ENCODE peak calls at places on chromosome 18, in nine cellular contexts. I, S, M, Z, Y, B, F, V and G are unnamed samples.

GRCh38 chr18:75141734-75142133 is 67.2 kb downstream of the PTGR3 start:
- DNase-seq in I (no peak), S (no peak), M (no peak), Z (no peak), Y (peak), B (no peak), F (no peak), V (no peak), G (no peak)

GRCh38 chr18:72104851-72105250 is 439.3 kb downstream of the CBLN2 start:
- DNase-seq in I (no peak), S (no peak), M (no peak), Z (no peak), Y (no peak), B (no peak), F (no peak), V (no peak), G (no peak)

GRCh38 chr18:50820901-50821520 is 1.2 kb upstream of the MRO start:
- DNase-seq in I (no peak), S (no peak), M (no peak), Z (no peak), Y (no peak), B (no peak), F (no peak), V (no peak), G (no peak)

GRCh38 chr18:9701604-9702324 is 6.3 kb upstream of the RAB31 start:
- DNase-seq in I (no peak), S (no peak), M (no peak), Z (no peak), Y (no peak), B (no peak), F (no peak), V (no peak), G (no peak)

GRCh38 chr18:46718501-46719341 is 38.1 kb downstream of the ST8SIA5 start:
- DNase-seq in I (no peak), S (no peak), M (peak), Z (no peak), Y (no peak), B (no peak), F (no peak), V (peak), G (peak)

GRCh38 chr18:63150942-63151421 is 168.6 kb downstream of the BCL2 start:
- DNase-seq in I (no peak), S (no peak), M (no peak), Z (no peak), Y (no peak), B (no peak), F (no peak), V (no peak), G (no peak)

GRCh38 chr18:48902023-48902855 is 48.5 kb downstream of the SMAD7 start:
- DNase-seq in I (peak), S (peak), M (peak), Z (peak), Y (no peak), B (peak), F (peak), V (peak), G (peak)

GRCh38 chr18:55165399-55166125 is 206.3 kb upstream of the CCDC68 start:
- DNase-seq in I (no peak), S (no peak), M (no peak), Z (no peak), Y (no peak), B (no peak), F (no peak), V (no peak), G (no peak)

GRCh38 chr18:49560277-49561126 is 1.4 kb upstream of the LIPG start:
- DNase-seq in I (no peak), S (peak), M (no peak), Z (no peak), Y (no peak), B (no peak), F (no peak), V (no peak), G (peak)

GRCh38 chr18:5868218-5868904 is 27.0 kb downstream of the TMEM200C start:
- DNase-seq in I (peak), S (peak), M (peak), Z (peak), Y (peak), B (peak), F (peak), V (peak), G (peak)

GRCh38 chr18:23131693-23132319 is 3.5 kb upstream of the CABLES1 start:
- DNase-seq in I (no peak), S (no peak), M (peak), Z (peak), Y (peak), B (peak), F (peak), V (peak), G (peak)

GRCh38 chr18:3192286-3192685 is 27.5 kb downstream of the MYOM1 start:
- DNase-seq in I (no peak), S (no peak), M (no peak), Z (no peak), Y (no peak), B (no peak), F (no peak), V (no peak), G (no peak)

GRCh38 chr18:65769653-65770052 is 18.8 kb downstream of the CDH7 start:
- DNase-seq in I (no peak), S (no peak), M (no peak), Z (no peak), Y (no peak), B (no peak), F (no peak), V (no peak), G (no peak)

GRCh38 chr18:21306368-21306767 is 64.3 kb downstream of the GREB1L start:
- DNase-seq in I (no peak), S (no peak), M (no peak), Z (no peak), Y (no peak), B (no peak), F (no peak), V (no peak), G (no peak)

GRCh38 chr18:29749699-29750098 is 1292.8 kb downstream of the DSC3 start:
- DNase-seq in I (no peak), S (no peak), M (peak), Z (no peak), Y (no peak), B (no peak), F (no peak), V (peak), G (no peak)

GRCh38 chr18:64100136-64100922 is 48.6 kb downstream of the LINC00305 start:
- DNase-seq in I (no peak), S (no peak), M (no peak), Z (no peak), Y (no peak), B (no peak), F (no peak), V (no peak), G (no peak)

GRCh38 chr18:51196116-51196810 is 1.2 kb downstream of the MEX3C start:
- DNase-seq in I (peak), S (peak), M (peak), Z (peak), Y (peak), B (peak), F (peak), V (no peak), G (peak)

GRCh38 chr18:34959211-34959829 is 81.9 kb upstream of the MAPRE2 start:
- DNase-seq in I (no peak), S (no peak), M (no peak), Z (no peak), Y (no peak), B (no peak), F (no peak), V (no peak), G (no peak)

GRCh38 chr18:49565656-49566055 is 3.8 kb downstream of the LIPG start:
- DNase-seq in I (no peak), S (peak), M (no peak), Z (peak), Y (peak), B (peak), F (peak), V (peak), G (peak)

GRCh38 chr18:67200665-67201064 is 315.9 kb downstream of the DSEL start:
- DNase-seq in I (no peak), S (no peak), M (no peak), Z (no peak), Y (no peak), B (no peak), F (no peak), V (no peak), G (no peak)

GRCh38 chr18:68662779-68663178 is 52.1 kb downstream of the TMX3 start:
- DNase-seq in I (no peak), S (no peak), M (peak), Z (no peak), Y (no peak), B (no peak), F (no peak), V (peak), G (peak)

GRCh38 chr18:8724452-8724851 is 19.1 kb downstream of the MTCL1 start:
- DNase-seq in I (no peak), S (no peak), M (no peak), Z (no peak), Y (no peak), B (no peak), F (no peak), V (no peak), G (no peak)

GRCh38 chr18:961644-962355 is 57.1 kb downstream of the ADCYAP1 start:
- DNase-seq in I (no peak), S (no peak), M (peak), Z (peak), Y (peak), B (peak), F (no peak), V (peak), G (peak)

GRCh38 chr18:79394438-79395307 is 1.1 kb upstream of the NFATC1 start:
- DNase-seq in I (no peak), S (no peak), M (peak), Z (peak), Y (peak), B (no peak), F (peak), V (peak), G (peak)

GRCh38 chr18:51153659-51154371 is 43.7 kb downstream of the MEX3C start:
- DNase-seq in I (no peak), S (no peak), M (no peak), Z (no peak), Y (no peak), B (no peak), F (no peak), V (no peak), G (no peak)

GRCh38 chr18:43279015-43279758 is 1.9 kb upstream of the SYT4 start:
- DNase-seq in I (no peak), S (no peak), M (peak), Z (no peak), Y (peak), B (no peak), F (no peak), V (peak), G (peak)

GRCh38 chr18:26429535-26429934 is 118.8 kb downstream of the KCTD1 start:
- DNase-seq in I (no peak), S (no peak), M (peak), Z (no peak), Y (peak), B (peak), F (no peak), V (peak), G (peak)

GRCh38 chr18:32714571-32715148 is 58.2 kb downstream of the KLHL14 start:
- DNase-seq in I (no peak), S (no peak), M (peak), Z (peak), Y (peak), B (peak), F (no peak), V (peak), G (peak)

GRCh38 chr18:6021341-6022088 is 126.2 kb upstream of the TMEM200C start:
- DNase-seq in I (no peak), S (no peak), M (no peak), Z (no peak), Y (no peak), B (no peak), F (no peak), V (no peak), G (no peak)

GRCh38 chr18:69002233-69002632 is 204.4 kb downstream of the CCDC102B start:
- DNase-seq in I (no peak), S (no peak), M (peak), Z (no peak), Y (no peak), B (no peak), F (no peak), V (no peak), G (no peak)

GRCh38 chr18:8938817-8939216 is 163.7 kb upstream of the NDUFV2 start:
- DNase-seq in I (no peak), S (no peak), M (no peak), Z (no peak), Y (no peak), B (no peak), F (no peak), V (no peak), G (no peak)

GRCh38 chr18:55328301-55328700 is 259.7 kb downstream of the TCF4 start:
- DNase-seq in I (no peak), S (no peak), M (peak), Z (peak), Y (no peak), B (no peak), F (no peak), V (peak), G (peak)

GRCh38 chr18:59402432-59403090 is 43.5 kb upstream of the LMAN1 start:
- DNase-seq in I (peak), S (peak), M (peak), Z (peak), Y (peak), B (peak), F (peak), V (peak), G (peak)

GRCh38 chr18:33812186-33812585 is 234.2 kb downstream of the ASXL3 start:
- DNase-seq in I (no peak), S (no peak), M (no peak), Z (no peak), Y (no peak), B (no peak), F (no peak), V (no peak), G (no peak)

GRCh38 chr18:59990121-59990818 is 90.5 kb downstream of the PMAIP1 start:
- DNase-seq in I (no peak), S (no peak), M (no peak), Z (no peak), Y (no peak), B (no peak), F (no peak), V (peak), G (no peak)

GRCh38 chr18:58937204-58937603 is 72.5 kb downstream of the ZNF532 start:
- DNase-seq in I (no peak), S (no peak), M (peak), Z (no peak), Y (no peak), B (no peak), F (no peak), V (peak), G (peak)

GRCh38 chr18:45566025-45566740 is 49.1 kb upstream of the SLC14A2 start:
- DNase-seq in I (no peak), S (no peak), M (peak), Z (peak), Y (no peak), B (peak), F (peak), V (peak), G (peak)
- H3K4me3 ChIP-seq in I (no peak), S (no peak), M (peak), Z (no peak), Y (no peak), B (no peak), F (no peak), V (no peak), G (no peak)

DNA sequence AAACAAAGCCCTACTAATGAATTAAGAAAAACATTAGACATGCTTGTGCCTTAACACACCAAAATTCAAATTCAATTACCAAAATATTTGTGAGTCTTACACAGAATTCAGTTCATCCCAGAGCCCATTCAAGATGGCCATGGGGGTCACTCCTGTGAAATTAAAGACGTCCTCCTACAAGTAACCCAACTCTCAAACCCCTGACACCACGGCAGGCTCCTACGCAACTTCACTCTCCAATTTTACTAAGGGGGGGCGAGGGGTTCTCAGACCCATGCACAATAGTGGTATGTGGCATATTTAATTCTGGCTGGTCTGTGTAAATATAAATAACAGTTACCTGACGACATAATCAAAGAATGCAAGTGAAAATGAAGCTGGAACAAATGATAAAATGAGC is 5.0 kb downstream of the ZNF516 start:
- DNase-seq in I (no peak), S (no peak), M (no peak), Z (no peak), Y (no peak), B (no peak), F (no peak), V (no peak), G (no peak)
- H3K4me3 ChIP-seq in I (peak), S (no peak), M (peak), Z (peak), Y (peak), B (no peak), F (peak), V (peak), G (peak)

GRCh38 chr18:70047931-70048603 is 100.4 kb upstream of the CD226 start:
- DNase-seq in I (no peak), S (no peak), M (peak), Z (no peak), Y (no peak), B (no peak), F (no peak), V (peak), G (peak)
- H3K4me3 ChIP-seq in I (no peak), S (no peak), M (peak), Z (no peak), Y (no peak), B (no peak), F (no peak), V (no peak), G (no peak)

GRCh38 chr18:13265901-13266207 is 47.3 kb downstream of the LDLRAD4 start:
- DNase-seq in I (no peak), S (no peak), M (peak), Z (no peak), Y (no peak), B (no peak), F (no peak), V (no peak), G (no peak)
- H3K4me3 ChIP-seq in I (no peak), S (no peak), M (no peak), Z (no peak), Y (no peak), B (no peak), F (no peak), V (no peak), G (no peak)

GRCh38 chr18:11657152-11657551 is 31.9 kb upstream of the GNAL start:
- DNase-seq in I (no peak), S (no peak), M (no peak), Z (no peak), Y (no peak), B (no peak), F (no peak), V (no peak), G (no peak)

GRCh38 chr18:11655605-11655932 is 33.5 kb upstream of the GNAL start:
- DNase-seq in I (no peak), S (no peak), M (no peak), Z (no peak), Y (no peak), B (no peak), F (no peak), V (no peak), G (no peak)

GRCh38 chr18:11653521-11653920 is 35.5 kb upstream of the GNAL start:
- DNase-seq in I (no peak), S (no peak), M (no peak), Z (no peak), Y (no peak), B (no peak), F (no peak), V (no peak), G (no peak)

GRCh38 chr18:11657554-11657953 is 31.5 kb upstream of the GNAL start:
- DNase-seq in I (no peak), S (no peak), M (no peak), Z (no peak), Y (no peak), B (no peak), F (no peak), V (no peak), G (no peak)

DNA sequence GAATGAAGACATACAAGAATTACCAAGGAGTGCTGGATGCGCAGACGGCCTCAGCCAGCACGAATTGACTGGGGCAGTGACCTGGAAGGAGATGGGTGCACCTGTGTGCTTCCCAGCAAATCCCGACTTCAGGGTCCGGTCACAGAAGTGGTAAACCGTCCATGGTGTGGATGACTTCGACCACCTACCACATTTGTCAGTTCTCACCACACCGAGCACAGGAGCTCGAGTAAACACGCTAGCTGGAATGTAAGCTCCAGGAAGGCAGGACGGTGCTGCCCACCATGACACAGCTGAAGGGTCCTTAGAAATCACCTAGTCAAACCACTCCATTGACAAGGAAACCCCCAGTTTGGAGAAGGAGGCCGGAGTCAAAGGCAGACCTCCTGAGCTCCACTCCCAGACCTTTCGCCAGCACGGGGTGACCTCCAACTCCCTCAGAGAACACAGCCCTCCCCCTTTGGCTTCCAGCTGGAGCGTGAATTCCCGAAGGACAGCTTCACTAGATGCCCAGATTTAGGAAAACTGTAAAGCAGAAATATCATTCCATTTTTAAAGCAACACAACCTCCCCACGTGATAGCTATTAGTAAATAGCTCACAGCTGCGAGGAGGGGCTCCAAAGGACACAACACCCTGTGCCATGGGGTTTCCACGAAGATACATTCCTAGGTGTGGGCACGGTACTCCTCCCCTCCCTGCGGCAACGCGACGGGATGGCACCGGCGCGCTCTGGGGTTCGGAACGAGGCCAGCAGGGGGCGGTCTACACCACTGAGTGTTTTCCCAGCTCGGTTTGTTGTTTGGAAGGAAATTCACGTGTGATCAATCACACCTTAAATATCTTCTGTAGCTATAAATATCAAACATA is 34.1 kb upstream of the GNAL start:
- DNase-seq in I (peak), S (peak), M (peak), Z (peak), Y (peak), B (peak), F (peak), V (peak), G (no peak)
- H3K4me3 ChIP-seq in I (no peak), S (no peak), M (no peak), Z (no peak), Y (no peak), B (no peak), F (no peak), V (no peak), G (no peak)